ENCODE peak calls at places on chromosomes 4 and X, in nine cellular contexts. U is substantia nigra, P is endodermal cell, R is fibroblast of lung, W is neuronal stem cell, A is body of pancreas, V is PC-9, K is brain microvascular endothelial cell, J is tibial nerve. Y is an unnamed sample.

GRCh38 chr4:87547016-87547708 is 18.0 kb upstream of the SPARCL1 start:
- DNase-seq in U (no peak), P (no peak), R (no peak), W (no peak), A (no peak), V (no peak), K (no peak), J (no peak), Y (no peak)

GRCh38 chr4:80011636-80012236 is 61.3 kb downstream of the ANTXR2 start:
- DNase-seq in U (no peak), P (no peak), R (peak), W (no peak), A (no peak), V (no peak), K (peak), J (no peak), Y (no peak)

GRCh38 chr4:144645621-144646522 is at the start of gene HHIP:
- DNase-seq in U (peak), P (peak), R (peak), W (no peak), A (peak), V (no peak), K (peak), J (peak), Y (peak)

GRCh38 chr4:10115657-10116624 is 658 bp downstream of the WDR1 start:
- DNase-seq in U (no peak), P (peak), R (peak), W (no peak), A (peak), V (peak), K (no peak), J (no peak), Y (no peak)

GRCh38 chr4:14783011-14783877 is 219.0 kb upstream of the CPEB2 start:
- DNase-seq in U (no peak), P (no peak), R (peak), W (no peak), A (no peak), V (no peak), K (peak), J (no peak), Y (no peak)

GRCh38 chrX:67544281-67544680 is 460 bp downstream of the AR start:
- DNase-seq in U (no peak), P (no peak), R (peak), W (peak), A (peak), V (no peak), K (no peak), J (no peak), Y (no peak)

GRCh38 chr4:41687971-41688370 is 60.6 kb downstream of the PHOX2B start:
- DNase-seq in U (no peak), P (no peak), R (no peak), W (no peak), A (no peak), V (no peak), K (no peak), J (no peak), Y (no peak)

GRCh38 chrX:50691820-50692219 is 122.2 kb downstream of the SHROOM4 start:
- DNase-seq in U (no peak), P (peak), R (peak), W (no peak), A (peak), V (no peak), K (peak), J (peak), Y (no peak)

GRCh38 chr4:183987987-183988392 is 82.9 kb downstream of the STOX2 start:
- DNase-seq in U (peak), P (peak), R (peak), W (peak), A (peak), V (peak), K (peak), J (peak), Y (peak)

GRCh38 chr4:128636906-128637305 is 172.6 kb upstream of the JADE1 start:
- DNase-seq in U (no peak), P (no peak), R (no peak), W (no peak), A (no peak), V (no peak), K (no peak), J (no peak), Y (no peak)

GRCh38 chr4:105594094-105595010 is 41.9 kb downstream of the ARHGEF38 start:
- DNase-seq in U (no peak), P (no peak), R (no peak), W (no peak), A (no peak), V (peak), K (no peak), J (no peak), Y (no peak)

GRCh38 chr4:117324851-117325491 is 239.6 kb upstream of the TRAM1L1 start:
- DNase-seq in U (no peak), P (no peak), R (peak), W (no peak), A (no peak), V (peak), K (peak), J (no peak), Y (no peak)
- H3K27ac ChIP-seq in U (no peak), P (no peak), R (no peak), W (no peak), A (no peak), V (peak), K (peak), J (no peak), Y (no peak)

GRCh38 chrX:8868906-8869305 is 67.7 kb upstream of the FAM9A start:
- DNase-seq in U (no peak), P (no peak), R (peak), W (no peak), A (no peak), V (no peak), K (no peak), J (no peak), Y (no peak)
- H3K27ac ChIP-seq in U (no peak), P (no peak), R (peak), W (no peak), A (no peak), V (peak), K (peak), J (no peak), Y (no peak)

DNA sequence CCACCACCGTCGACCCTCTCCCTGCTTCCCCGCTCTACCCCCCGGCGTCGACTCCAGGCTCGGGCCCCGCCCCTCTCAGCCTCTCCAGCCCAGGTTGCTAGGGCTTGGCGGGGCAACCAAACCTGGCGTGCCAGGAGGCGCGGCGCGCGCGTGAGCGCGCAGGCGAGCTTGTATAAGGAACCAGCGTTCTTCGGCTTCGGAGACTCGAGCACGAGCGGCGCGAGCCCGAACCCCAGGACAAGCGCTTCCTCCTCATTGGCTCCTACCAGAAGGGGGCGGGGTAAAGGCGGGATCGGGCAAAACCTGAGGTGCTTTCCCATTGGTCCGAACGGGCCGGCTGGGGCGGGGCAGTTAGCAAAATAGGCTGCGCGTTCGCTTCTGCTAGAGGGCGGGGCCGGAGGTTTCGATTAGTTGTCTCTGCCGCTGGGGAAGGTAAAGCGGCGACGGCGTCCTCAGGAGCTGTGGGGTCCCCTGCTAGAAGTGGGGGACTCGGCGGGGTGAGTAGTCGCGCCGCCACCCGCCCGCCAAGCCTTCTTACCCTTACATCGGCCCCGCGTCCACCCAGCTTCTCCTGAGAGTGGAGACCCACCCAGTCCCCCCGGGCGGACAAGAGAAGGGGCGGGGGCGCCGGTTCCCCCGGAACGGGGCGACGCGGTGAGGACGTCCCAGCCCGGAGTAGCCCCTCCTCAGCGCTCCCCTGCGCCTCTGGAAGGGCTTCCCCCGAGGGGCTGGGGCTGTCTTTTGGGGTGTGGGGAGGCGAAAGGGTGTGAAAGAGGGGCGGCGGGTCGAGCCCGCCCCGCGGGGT is at the start of gene CDKL5:
- DNase-seq in U (peak), P (peak), R (peak), W (peak), A (peak), V (peak), K (peak), J (peak), Y (peak)
- H3K27ac ChIP-seq in U (peak), P (no peak), R (peak), W (peak), A (peak), V (no peak), K (no peak), J (peak), Y (no peak)

GRCh38 chr4:153127773-153128494 is 76.3 kb upstream of the TRIM2 start:
- DNase-seq in U (peak), P (peak), R (peak), W (peak), A (peak), V (peak), K (peak), J (peak), Y (peak)
- H3K27ac ChIP-seq in U (peak), P (peak), R (no peak), W (peak), A (no peak), V (no peak), K (no peak), J (peak), Y (no peak)

GRCh38 chr4:57764840-57765239 is 654.7 kb upstream of the IGFBP7 start:
- DNase-seq in U (no peak), P (no peak), R (no peak), W (no peak), A (no peak), V (no peak), K (no peak), J (no peak), Y (no peak)

DNA sequence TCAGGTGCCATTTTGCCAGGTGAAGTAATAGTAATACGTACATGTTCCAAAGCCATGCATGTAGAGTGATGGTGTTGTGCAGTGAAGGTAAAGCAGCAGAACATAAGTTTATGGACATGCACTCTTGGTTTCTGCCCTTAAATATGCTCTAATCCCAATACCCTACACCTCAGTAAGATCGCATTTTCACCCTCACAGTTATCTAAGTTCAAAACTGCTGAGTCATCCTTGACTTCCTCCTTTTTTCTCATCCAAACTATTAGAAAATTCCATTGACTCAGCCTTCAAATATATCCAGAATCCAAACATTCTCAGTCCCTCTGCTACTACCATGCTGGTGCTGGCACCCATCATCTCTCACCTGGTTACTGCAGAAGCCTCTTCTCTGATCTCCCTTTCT is 652.9 kb upstream of the IGFBP7 start:
- DNase-seq in U (no peak), P (no peak), R (no peak), W (no peak), A (no peak), V (no peak), K (no peak), J (no peak), Y (no peak)
- H3K27ac ChIP-seq in U (no peak), P (no peak), R (no peak), W (no peak), A (no peak), V (no peak), K (no peak), J (no peak), Y (no peak)